ENCODE peak calls at places on chromosomes 12 and 14, in seven cellular contexts. R, Y, M, P, D, O and F are unnamed samples.

GRCh38 chr12:4270670-4271432 is 2.7 kb upstream of the CCND2 start:
- DNase-seq in R (no peak), O (no peak), Y (peak), M (peak), P (peak), D (peak), F (peak)

GRCh38 chr14:32623300-32624093 is 294.4 kb downstream of the AKAP6 start:
- DNase-seq in R (peak), P (no peak), O (no peak), D (no peak), M (no peak), Y (no peak), F (no peak)

GRCh38 chr14:100081997-100082625 is 16.9 kb downstream of the EVL start:
- DNase-seq in Y (no peak), O (no peak), P (no peak), R (no peak), D (no peak), M (no peak), F (no peak)

GRCh38 chr12:46433829-46434228 is 61.3 kb upstream of the SLC38A2 start:
- DNase-seq in R (no peak), M (no peak), D (no peak), O (no peak), P (no peak), Y (no peak), F (no peak)

GRCh38 chr12:8581098-8581784 is 31.4 kb downstream of the AICDA start:
- DNase-seq in D (no peak), R (no peak), P (no peak), Y (no peak), O (no peak), M (no peak), F (no peak)

GRCh38 chr12:64091186-64091585 is 130.9 kb downstream of the KICS2 start:
- DNase-seq in Y (no peak), P (no peak), R (no peak), O (no peak), M (no peak), D (no peak), F (no peak)

GRCh38 chr14:70955543-70956480 is 48.6 kb downstream of the PCNX1 start:
- DNase-seq in P (no peak), Y (no peak), D (no peak), R (peak), O (no peak), M (no peak), F (peak)

GRCh38 chr12:117518594-117519270 is 157.3 kb upstream of the NOS1 start:
- DNase-seq in P (no peak), R (no peak), D (peak), Y (no peak), M (no peak), O (no peak), F (no peak)

GRCh38 chr14:96649327-96649601 is 147.1 kb downstream of the PAPOLA start:
- DNase-seq in D (no peak), Y (no peak), M (no peak), P (no peak), R (no peak), O (no peak), F (no peak)

GRCh38 chr12:108854453-108855283 is 2.7 kb downstream of the SSH1 start:
- DNase-seq in P (no peak), R (peak), O (no peak), D (no peak), Y (no peak), M (peak), F (peak)

GRCh38 chr12:98752726-98753125 is 107.6 kb downstream of the APAF1 start:
- DNase-seq in D (no peak), P (no peak), Y (no peak), R (peak), O (no peak), M (no peak), F (no peak)

GRCh38 chr12:40691913-40692616 is at the start of gene CNTN1:
- DNase-seq in D (peak), R (peak), M (peak), P (peak), Y (peak), O (no peak), F (no peak)

GRCh38 chr12:39199371-39199770 is 243.5 kb downstream of the KIF21A start:
- DNase-seq in R (no peak), D (no peak), M (no peak), Y (no peak), P (no peak), O (no peak), F (no peak)

GRCh38 chr12:3533703-3534386 is 42.8 kb downstream of the PRMT8 start:
- DNase-seq in R (no peak), Y (peak), P (no peak), O (no peak), D (peak), M (no peak), F (no peak)

GRCh38 chr12:122547330-122547729 is 20.3 kb downstream of the KNTC1 start:
- DNase-seq in R (peak), D (no peak), O (no peak), P (no peak), Y (no peak), M (no peak), F (no peak)

GRCh38 chr14:48974994-48975393 is 611.2 kb downstream of the RPS29 start:
- DNase-seq in M (no peak), D (no peak), Y (no peak), P (no peak), O (no peak), R (no peak), F (no peak)

GRCh38 chr12:79624378-79624777 is 66.4 kb downstream of the PAWR start:
- DNase-seq in Y (no peak), M (no peak), O (no peak), P (no peak), R (peak), D (no peak), F (no peak)

DNA sequence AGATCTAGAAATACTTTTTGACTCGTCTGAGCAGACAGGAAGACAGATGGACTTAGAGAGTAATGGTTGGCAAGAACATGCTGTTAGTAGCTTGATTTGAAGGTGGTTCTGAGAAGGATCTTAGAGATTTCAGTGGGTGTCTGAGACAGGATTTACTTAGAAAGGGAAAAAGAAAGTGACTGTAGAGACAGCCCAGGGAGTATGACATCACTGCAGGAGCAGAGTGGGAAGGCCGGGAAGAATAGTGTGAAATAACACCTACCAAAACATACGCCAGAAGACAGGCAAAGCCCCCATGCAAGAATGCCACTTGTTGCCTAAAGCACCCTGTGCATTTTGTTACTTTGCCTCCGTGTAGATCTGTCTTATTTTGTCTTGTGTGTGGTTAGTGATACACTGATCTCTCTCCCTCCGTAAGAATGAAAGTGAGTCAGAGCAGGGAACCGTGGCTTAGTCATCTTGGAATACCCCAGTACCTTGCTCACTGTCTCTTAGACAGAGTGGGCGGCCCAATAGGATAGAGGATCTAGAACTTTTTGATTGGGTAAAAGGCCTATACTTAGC is 161.3 kb upstream of the IFNG-AS1 start:
- DNase-seq in Y (peak), P (no peak), R (peak), O (no peak), D (peak), M (no peak), F (no peak)
- TF ChIP-seq POLR2A in Y (no peak), P (no peak), R (peak), O (no peak), D (no peak), M (no peak), F (no peak)

GRCh38 chr12:92543359-92543758 is 159.4 kb upstream of the PLEKHG7 start:
- DNase-seq in O (no peak), P (no peak), Y (no peak), D (peak), R (no peak), M (no peak), F (no peak)
- TF ChIP-seq POLR2A in O (no peak), P (no peak), Y (no peak), D (no peak), R (no peak), M (no peak), F (no peak)

DNA sequence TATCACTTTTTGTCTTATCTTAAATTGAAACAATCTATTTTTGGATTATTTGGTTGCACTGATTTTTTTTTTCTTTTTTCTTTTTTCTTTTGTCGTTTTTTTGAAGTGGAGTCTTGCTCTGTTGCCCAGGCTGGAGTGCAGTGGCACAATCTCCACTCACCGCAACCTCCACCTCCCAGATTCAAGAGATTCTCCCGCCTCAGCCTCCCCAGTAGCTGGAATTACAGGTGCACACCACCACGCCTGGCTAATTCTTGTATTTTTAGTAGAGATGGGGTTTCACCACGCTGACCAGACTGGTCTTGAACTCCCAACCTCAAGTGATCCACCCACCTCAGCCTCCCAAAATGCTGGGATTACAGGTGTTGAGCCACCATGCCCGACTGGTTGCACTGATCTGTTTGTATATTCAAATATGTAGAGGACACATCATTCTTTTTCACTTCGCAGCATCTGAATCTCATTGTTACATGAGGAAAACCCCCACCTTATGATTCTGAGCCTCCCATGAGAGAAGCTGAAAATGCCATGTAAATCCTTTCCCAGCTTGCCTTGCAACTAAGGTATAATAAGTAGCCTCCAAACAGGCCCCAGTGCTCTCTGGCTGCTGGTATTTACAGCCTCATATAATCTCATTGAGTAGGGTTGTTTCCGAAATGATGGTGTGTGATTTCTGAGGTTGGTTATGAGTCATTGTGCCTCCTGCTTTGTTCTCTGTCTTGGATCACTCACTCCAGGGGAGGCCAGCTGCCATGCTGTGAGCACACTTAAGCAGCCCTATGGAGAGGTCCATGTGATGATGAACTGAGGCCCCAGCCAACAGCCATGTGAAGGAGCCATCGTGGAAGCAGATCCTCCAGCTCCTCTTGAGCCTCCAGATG is 5.2 kb upstream of the HSP90B1 start:
- DNase-seq in P (no peak), M (no peak), D (no peak), R (peak), Y (no peak), O (no peak), F (no peak)
- TF ChIP-seq POLR2A in P (no peak), M (no peak), D (no peak), R (no peak), Y (no peak), O (no peak), F (no peak)

GRCh38 chr12:111074965-111075364 is 154.6 kb upstream of the MYL2 start:
- DNase-seq in P (no peak), M (peak), O (no peak), Y (no peak), D (no peak), R (no peak), F (no peak)

GRCh38 chr12:111076611-111077451 is 156.5 kb upstream of the MYL2 start:
- DNase-seq in R (no peak), Y (no peak), P (no peak), D (no peak), O (no peak), M (peak), F (no peak)

GRCh38 chr12:111072299-111072698 is 151.9 kb upstream of the MYL2 start:
- DNase-seq in D (no peak), R (no peak), O (no peak), Y (no peak), P (no peak), M (no peak), F (no peak)

GRCh38 chr12:111076199-111076598 is 155.8 kb upstream of the MYL2 start:
- DNase-seq in M (no peak), P (no peak), Y (no peak), O (no peak), D (no peak), R (no peak), F (no peak)

GRCh38 chr12:111074559-111074958 is 154.2 kb upstream of the MYL2 start:
- DNase-seq in O (no peak), R (no peak), D (no peak), Y (no peak), M (peak), P (no peak), F (no peak)
- TF ChIP-seq POLR2A in O (no peak), R (no peak), D (no peak), Y (no peak), M (no peak), P (no peak), F (no peak)

GRCh38 chr12:112978163-112979081 is at the start of gene OAS2:
- DNase-seq in M (peak), Y (peak), R (peak), O (peak), D (peak), P (peak), F (no peak)
- TF ChIP-seq POLR2A in M (peak), Y (no peak), R (no peak), O (no peak), D (peak), P (no peak), F (no peak)

GRCh38 chr14:22837059-22837749 is 819 bp downstream of the MMP14 start:
- DNase-seq in R (peak), D (peak), P (peak), O (no peak), Y (peak), M (peak), F (peak)
- TF ChIP-seq POLR2A in R (no peak), D (peak), P (no peak), O (no peak), Y (peak), M (no peak), F (peak)

DNA sequence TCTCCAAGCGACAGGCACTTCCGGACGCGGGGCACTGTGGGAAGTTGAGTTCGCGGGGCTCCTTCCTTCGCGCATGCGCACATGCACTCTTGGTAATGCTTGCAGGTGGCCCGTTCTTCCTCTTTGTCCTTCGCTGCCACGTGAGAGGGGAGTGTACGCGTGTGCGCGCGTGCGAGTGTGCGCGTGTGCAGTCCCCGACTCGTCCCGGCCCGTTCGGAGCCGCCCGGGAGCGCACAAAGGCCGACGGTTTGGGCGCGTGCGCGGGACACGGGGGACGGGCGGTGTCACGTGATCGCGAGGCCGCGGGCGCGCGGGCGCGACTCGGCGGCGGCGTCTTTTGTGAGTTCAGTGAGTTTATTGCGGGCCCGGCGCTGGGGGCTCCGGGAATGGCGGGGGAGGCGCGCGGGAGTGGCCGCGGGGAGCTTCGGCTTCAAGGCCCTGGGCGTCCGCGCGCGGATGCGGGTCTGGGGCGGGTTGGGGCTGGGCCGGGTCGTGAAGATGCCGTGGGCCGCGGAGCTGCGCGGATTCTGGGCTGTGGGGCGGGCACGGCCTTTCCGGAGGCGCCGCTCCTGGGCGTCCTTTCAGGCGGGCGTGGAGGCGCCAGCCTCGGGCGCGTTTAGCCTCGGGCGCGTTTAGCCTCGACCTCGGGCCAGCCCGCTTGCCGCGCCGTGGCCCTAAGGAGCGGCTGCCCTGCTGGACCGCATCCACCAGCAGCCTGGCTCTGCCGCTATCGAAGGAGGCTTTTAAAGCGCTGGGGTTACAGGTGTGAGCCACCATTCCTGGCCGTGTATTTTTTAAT is at the start of gene ZNF84:
- DNase-seq in O (peak), D (peak), M (peak), P (peak), R (peak), Y (peak), F (peak)
- TF ChIP-seq POLR2A in O (peak), D (peak), M (no peak), P (peak), R (peak), Y (peak), F (peak)

DNA sequence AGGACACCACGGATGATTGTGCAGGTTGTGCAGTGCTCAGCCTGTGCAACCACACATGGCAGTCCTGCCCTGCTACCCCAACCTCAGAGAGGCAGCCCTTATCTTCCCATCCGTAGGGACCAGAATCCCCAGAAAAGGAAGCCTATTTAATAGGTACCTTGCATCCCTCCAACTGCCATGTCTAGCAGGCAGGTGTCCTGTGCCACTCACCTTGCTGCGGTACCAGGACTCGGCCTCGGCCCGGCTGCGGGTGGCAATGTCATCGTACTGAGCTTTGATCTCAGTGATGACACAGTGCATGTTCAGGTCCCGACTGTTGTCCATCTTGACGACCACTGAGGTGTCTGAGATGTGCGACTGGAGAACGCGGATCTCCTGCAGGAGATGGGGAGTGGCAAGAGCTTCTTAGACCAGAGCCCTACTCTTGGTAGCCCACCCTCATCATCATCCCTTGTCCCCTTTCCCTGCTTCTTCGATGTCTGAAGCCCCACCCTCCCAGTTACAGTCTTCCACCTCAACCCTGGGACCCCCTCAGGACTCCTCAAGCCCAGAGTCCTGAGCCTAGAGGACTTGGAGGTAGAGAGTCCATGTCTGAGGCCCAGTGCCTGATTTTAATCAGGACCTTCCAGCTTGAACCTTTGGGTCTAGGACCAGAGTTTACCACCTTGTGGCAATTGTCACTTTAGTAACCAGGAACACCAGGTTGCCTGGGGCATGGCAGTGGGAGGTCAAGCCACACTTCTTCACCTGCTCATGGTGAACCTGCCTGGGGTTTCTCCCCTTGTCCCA is 20.5 kb downstream of the KRT7 start:
- DNase-seq in O (no peak), Y (no peak), M (peak), D (no peak), P (no peak), R (no peak), F (no peak)
- TF ChIP-seq POLR2A in O (no peak), Y (no peak), M (no peak), D (no peak), P (no peak), R (no peak), F (no peak)

GRCh38 chr14:76954791-76955190 is 73.7 kb downstream of the IRF2BPL start:
- DNase-seq in R (no peak), Y (no peak), P (no peak), D (no peak), M (no peak), O (no peak), F (no peak)

GRCh38 chr14:76951149-76951548 is 77.4 kb downstream of the IRF2BPL start:
- DNase-seq in Y (no peak), R (no peak), P (no peak), O (no peak), M (no peak), D (no peak), F (no peak)

GRCh38 chr14:76955575-76956252 is 72.8 kb downstream of the IRF2BPL start:
- DNase-seq in M (peak), P (no peak), Y (no peak), R (peak), O (no peak), D (no peak), F (peak)

GRCh38 chr14:76954371-76954770 is 74.1 kb downstream of the IRF2BPL start:
- DNase-seq in M (no peak), O (no peak), D (no peak), Y (no peak), P (no peak), R (no peak), F (no peak)

GRCh38 chr14:76953196-76953945 is 75.1 kb downstream of the IRF2BPL start:
- DNase-seq in D (peak), M (peak), R (peak), Y (peak), P (peak), O (no peak), F (peak)
- TF ChIP-seq POLR2A in D (peak), M (no peak), R (no peak), Y (no peak), P (no peak), O (no peak), F (no peak)